ENCODE peak calls at places on chromosome 4, in nine cellular contexts. V is upper lobe of left lung, Z is SK-N-SH, G is stomach, H is endothelial cell of umbilical vein, N is K562, B is transverse colon, U is sigmoid colon, I is HCT116. C is an unnamed sample. For H3K4me1, the result is how much of the 10 kb centered on the place peaks cover.

GRCh38 chr4:71069063-71069462 is 75.6 kb downstream of the DCK start:
- DNase-seq in Z (no peak), N (no peak), H (no peak), G (no peak), V (no peak), I (no peak), U (no peak), B (no peak), C (no peak)

GRCh38 chr4:98793658-98794057 is 135.2 kb upstream of the TSPAN5 start:
- DNase-seq in G (no peak), U (no peak), I (no peak), N (no peak), H (no peak), Z (no peak), V (no peak), B (no peak), C (no peak)

GRCh38 chr4:26055855-26056254 is 141.8 kb downstream of the SMIM20 start:
- DNase-seq in H (no peak), N (no peak), U (no peak), G (no peak), Z (no peak), V (no peak), I (no peak), B (no peak), C (no peak)

GRCh38 chr4:89860971-89861370 is 24.0 kb upstream of the SNCA start:
- DNase-seq in I (no peak), Z (no peak), V (no peak), H (no peak), G (no peak), B (no peak), N (no peak), U (no peak), C (no peak)

GRCh38 chr4:118682928-118683327 is 2.3 kb upstream of the METTL14 start:
- DNase-seq in N (peak), V (no peak), I (no peak), B (no peak), Z (peak), H (no peak), G (no peak), U (no peak), C (no peak)

GRCh38 chr4:97911236-97911906 is 231.9 kb downstream of the STPG2 start:
- DNase-seq in B (no peak), H (no peak), G (no peak), U (no peak), I (no peak), Z (no peak), V (peak), N (no peak), C (no peak)

GRCh38 chr4:153798901-153799707 is 10.2 kb upstream of the SFRP2 start:
- DNase-seq in N (no peak), U (no peak), G (no peak), B (no peak), H (no peak), Z (no peak), I (no peak), V (no peak), C (no peak)

GRCh38 chr4:3784469-3785291 is 18.5 kb downstream of the ADRA2C start:
- DNase-seq in V (no peak), G (no peak), B (no peak), N (no peak), I (no peak), U (no peak), Z (no peak), H (no peak), C (no peak)

GRCh38 chr4:147940144-147940543 is 208.3 kb downstream of the ARHGAP10 start:
- DNase-seq in U (no peak), N (no peak), G (no peak), V (no peak), I (no peak), Z (peak), B (no peak), H (no peak), C (no peak)

GRCh38 chr4:7207791-7208231 is 15.5 kb downstream of the SORCS2 start:
- DNase-seq in G (no peak), V (no peak), U (no peak), H (no peak), I (no peak), N (no peak), Z (no peak), B (no peak), C (no peak)

GRCh38 chr4:164461901-164462300 is 292.0 kb upstream of the SMIM31 start:
- DNase-seq in H (no peak), N (no peak), B (no peak), V (no peak), U (no peak), G (no peak), Z (no peak), I (no peak), C (no peak)

GRCh38 chr4:185865901-185866328 is 53.9 kb upstream of the SORBS2 start:
- DNase-seq in N (no peak), I (no peak), V (no peak), H (no peak), U (no peak), B (peak), Z (no peak), G (peak), C (peak)

GRCh38 chr4:10180927-10181744 is 64.5 kb upstream of the WDR1 start:
- DNase-seq in I (no peak), H (peak), V (no peak), Z (no peak), B (no peak), U (no peak), N (peak), G (no peak), C (no peak)

GRCh38 chr4:136078971-136079370 is 1453.3 kb downstream of the PCDH18 start:
- DNase-seq in I (no peak), H (no peak), G (no peak), Z (no peak), N (no peak), V (no peak), B (no peak), U (no peak), C (no peak)

GRCh38 chr4:52841707-52842456 is 20.2 kb upstream of the RASL11B start:
- DNase-seq in H (peak), G (peak), V (no peak), I (no peak), U (no peak), Z (peak), N (no peak), B (no peak), C (no peak)

GRCh38 chr4:164731827-164732474 is 22.0 kb upstream of the SMIM31 start:
- DNase-seq in H (peak), B (peak), G (peak), V (no peak), N (peak), Z (peak), I (peak), U (no peak), C (peak)

DNA sequence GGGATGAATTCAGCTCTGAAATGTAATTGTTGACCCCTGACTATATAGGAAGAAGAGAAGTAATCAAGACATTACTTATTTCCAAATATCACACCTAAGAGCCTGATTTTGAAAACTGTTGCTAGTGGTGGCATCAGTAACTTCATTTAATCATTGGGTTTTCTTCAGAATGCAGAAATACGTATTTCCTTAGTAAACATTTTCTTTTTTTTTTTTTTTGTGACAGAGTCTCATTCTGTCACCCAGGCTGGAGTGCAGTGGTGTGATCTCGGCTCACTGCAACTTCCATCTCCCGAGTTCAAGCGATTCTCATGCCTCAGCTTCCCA is 187.4 kb upstream of the LEF1 start:
- DNase-seq in Z (no peak), H (no peak), U (no peak), V (no peak), I (no peak), G (no peak), B (no peak), N (no peak), C (no peak)
- H3K4me1 ChIP-seq in Z (under half), H (under half), U (under half), V (under half), I (under half), G (under half), B (under half), N (under half), C (under half)

GRCh38 chr4:815464-816146 is 10.3 kb downstream of the CPLX1 start:
- DNase-seq in Z (no peak), U (peak), G (no peak), B (peak), N (no peak), H (no peak), I (no peak), V (no peak), C (no peak)
- H3K4me3 ChIP-seq in Z (no peak), U (no peak), G (no peak), B (no peak), N (no peak), H (no peak), I (no peak), V (no peak), C (no peak)

GRCh38 chr4:64230709-64231310 is 178.4 kb downstream of the TECRL start:
- DNase-seq in I (peak), V (no peak), N (no peak), U (no peak), Z (peak), B (no peak), G (no peak), H (no peak), C (no peak)
- TF ChIP-seq POLR2AphosphoS5 in I (no peak), V (no peak), N (no peak), U (no peak), Z (no peak), B (no peak), G (no peak), H (no peak), C (no peak)

GRCh38 chr4:173526724-173527102 is 3.3 kb downstream of the HAND2 start:
- DNase-seq in I (no peak), B (no peak), Z (peak), G (no peak), U (peak), V (no peak), N (no peak), H (no peak), C (no peak)

GRCh38 chr4:173526034-173526482 is 4.0 kb downstream of the HAND2 start:
- DNase-seq in B (no peak), G (no peak), Z (peak), U (peak), N (no peak), H (no peak), V (no peak), I (no peak), C (no peak)

GRCh38 chr4:173525118-173526033 is 4.7 kb downstream of the HAND2 start:
- DNase-seq in H (no peak), G (no peak), I (no peak), V (peak), N (no peak), U (peak), B (no peak), Z (peak), C (no peak)

GRCh38 chr4:173528378-173529321 is 1.4 kb downstream of the HAND2 start:
- DNase-seq in G (no peak), N (peak), I (no peak), Z (peak), B (no peak), U (peak), V (peak), H (no peak), C (no peak)

GRCh38 chr4:173527103-173527876 is 2.7 kb downstream of the HAND2 start:
- DNase-seq in G (no peak), U (peak), B (no peak), H (no peak), I (no peak), N (no peak), V (peak), Z (no peak), C (no peak)
- H3K4me1 ChIP-seq in G (under half), U (under half), B (under half), H (under half), I (under half), N (under half), V (under half), Z (under half), C (under half)

DNA sequence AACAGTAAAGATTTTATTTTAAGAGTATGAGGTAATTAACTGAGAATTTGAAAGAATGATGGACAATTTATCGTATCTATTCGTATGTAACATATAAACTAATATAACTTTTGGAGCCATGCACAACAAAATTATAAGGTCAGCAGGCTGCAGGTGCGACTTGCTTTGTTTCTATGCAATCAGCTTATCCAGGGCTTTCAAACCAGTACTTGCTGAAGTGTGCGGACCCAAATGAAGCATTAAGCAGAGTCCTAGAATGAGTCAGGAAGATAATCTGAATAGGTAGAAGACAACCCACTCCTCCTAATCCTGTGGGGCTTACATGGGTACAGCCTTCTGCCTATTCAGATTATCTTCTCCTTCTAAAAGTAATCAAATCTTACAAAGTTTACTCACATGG is 2.1 kb downstream of the NSD2 start:
- DNase-seq in V (no peak), N (no peak), I (no peak), Z (no peak), G (no peak), H (no peak), B (no peak), U (no peak), C (no peak)
- H3K4me3 ChIP-seq in V (no peak), N (peak), I (peak), Z (peak), G (no peak), H (peak), B (no peak), U (no peak), C (no peak)

DNA sequence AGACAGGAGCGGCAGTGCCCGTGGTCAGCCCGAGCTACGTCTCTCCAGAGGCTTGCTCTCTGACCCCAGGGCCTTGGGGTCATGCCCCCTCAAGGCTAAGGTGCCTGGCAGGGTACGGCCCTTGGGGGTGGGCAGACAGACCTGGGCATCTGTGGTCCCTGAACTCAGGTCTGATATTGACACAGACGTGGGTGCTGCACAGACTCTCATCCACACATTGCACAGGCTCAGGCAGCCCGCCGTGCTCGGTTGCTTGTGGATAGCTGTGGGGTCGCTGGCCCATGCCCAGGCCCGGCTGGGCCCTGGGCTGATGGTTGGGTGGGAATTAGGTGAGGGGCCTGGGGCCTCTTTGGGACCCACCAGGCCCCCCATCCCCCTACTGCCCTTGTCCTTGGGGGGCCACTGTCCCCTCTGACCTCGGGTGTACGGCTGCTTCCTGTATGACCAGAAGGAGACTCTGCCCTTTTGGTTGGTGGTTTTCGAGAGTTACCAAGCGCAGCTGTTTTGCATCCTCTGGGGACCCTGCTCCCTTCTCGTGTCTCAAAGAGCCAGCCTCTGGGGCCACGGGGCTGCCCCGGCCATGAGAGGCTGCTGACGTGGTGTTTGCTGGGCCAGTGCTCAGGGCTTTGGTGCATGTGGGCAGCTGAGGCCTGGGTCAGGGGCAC is 10.1 kb downstream of the FGFRL1 start:
- DNase-seq in H (no peak), Z (no peak), G (no peak), N (no peak), B (peak), U (no peak), V (peak), I (no peak), C (no peak)
- TF ChIP-seq POLR2AphosphoS5 in H (no peak), Z (no peak), G (no peak), N (no peak), B (no peak), U (no peak), V (no peak), I (no peak), C (no peak)

GRCh38 chr4:929970-930625 is 2.0 kb downstream of the GAK start:
- DNase-seq in I (no peak), U (no peak), H (no peak), B (no peak), Z (peak), V (no peak), N (no peak), G (peak), C (no peak)

GRCh38 chr4:931194-931959 is 739 bp downstream of the GAK start:
- DNase-seq in H (peak), G (no peak), V (no peak), I (no peak), N (no peak), Z (peak), B (peak), U (no peak), C (no peak)

GRCh38 chr4:931960-932712 is at the start of the genes GAK and TMEM175:
- DNase-seq in I (peak), V (peak), H (peak), U (peak), B (peak), N (peak), Z (peak), G (peak), C (peak)

GRCh38 chr4:930827-931193 is 1.3 kb downstream of the GAK start:
- DNase-seq in I (no peak), Z (peak), G (no peak), U (no peak), N (no peak), V (no peak), H (no peak), B (peak), C (no peak)

GRCh38 chr4:932713-933070 is 432 bp downstream of the TMEM175 start:
- DNase-seq in H (no peak), Z (peak), I (no peak), N (no peak), V (no peak), U (no peak), B (no peak), G (no peak), C (no peak)
- H3K4me1 ChIP-seq in H (under half), Z (under half), I (under half), N (under half), V (under half), U (under half), B (under half), G (under half), C (under half)

C was measured in prostate gland.